ENCODE peak calls at places on chromosomes 12 and 14, in four cellular contexts. M, I, C and Q are unnamed samples. For H3K4me1, the result is how much of the 10 kb centered on the place peaks cover.

GRCh38 chr14:67575684-67576083 is 24.4 kb downstream of the PIGH start:
- DNase-seq in C (no peak), I (no peak), M (no peak), Q (no peak)

GRCh38 chr12:14871247-14871646 is 14.4 kb downstream of the MGP start:
- DNase-seq in I (no peak), M (no peak), C (no peak), Q (no peak)

GRCh38 chr12:124715121-124715990 is 147.9 kb upstream of the NCOR2 start:
- DNase-seq in M (no peak), C (peak), I (no peak), Q (no peak)

GRCh38 chr12:20369164-20370000 is 1.0 kb downstream of the PDE3A start:
- DNase-seq in C (peak), I (peak), M (peak), Q (no peak)

GRCh38 chr14:103702497-103703432 is 12.5 kb downstream of the XRCC3 start:
- DNase-seq in M (no peak), C (no peak), I (no peak), Q (no peak)

GRCh38 chr12:65123435-65124063 is 2.4 kb upstream of the WIF1 start:
- DNase-seq in C (no peak), I (no peak), M (no peak), Q (no peak)

GRCh38 chr12:113287146-113287898 is 47.6 kb downstream of the SLC8B1 start:
- DNase-seq in M (no peak), I (no peak), C (no peak), Q (no peak)

GRCh38 chr14:22976620-22977433 is 5.5 kb downstream of the AJUBA start:
- DNase-seq in M (no peak), I (no peak), C (peak), Q (no peak)

GRCh38 chr12:32217354-32218310 is 111.0 kb downstream of the BICD1 start:
- DNase-seq in M (no peak), C (peak), I (peak), Q (no peak)

GRCh38 chr14:34496679-34497513 is 34.9 kb upstream of the SPTSSA start:
- DNase-seq in M (peak), I (peak), C (peak), Q (no peak)

GRCh38 chr12:78403136-78403535 is 461.4 kb upstream of the SYT1 start:
- DNase-seq in C (no peak), M (no peak), I (no peak), Q (no peak)

GRCh38 chr12:12172106-12172511 is 94.7 kb downstream of the LRP6 start:
- DNase-seq in M (no peak), C (no peak), I (no peak), Q (no peak)

GRCh38 chr14:34052658-34053014 is 101.8 kb upstream of the EGLN3 start:
- DNase-seq in C (no peak), M (no peak), I (no peak), Q (no peak)

GRCh38 chr14:72792051-72792788 is 101.7 kb downstream of the DPF3 start:
- DNase-seq in M (peak), I (no peak), C (no peak), Q (no peak)

GRCh38 chr14:68254669-68255527 is 435.3 kb downstream of the RAD51B start:
- DNase-seq in I (no peak), C (no peak), M (no peak), Q (no peak)

GRCh38 chr12:52010152-52010622 is 3.4 kb downstream of the TAMALIN start:
- DNase-seq in I (peak), M (peak), C (peak), Q (no peak)

GRCh38 chr12:52009081-52009751 is 2.5 kb downstream of the TAMALIN start:
- DNase-seq in C (no peak), I (no peak), M (no peak), Q (no peak)

GRCh38 chr12:52011602-52012214 is 5.0 kb downstream of the TAMALIN start:
- DNase-seq in I (no peak), C (no peak), M (no peak), Q (no peak)

GRCh38 chr12:52013626-52014310 is 7.0 kb downstream of the TAMALIN start:
- DNase-seq in I (no peak), C (no peak), M (no peak), Q (no peak)

DNA sequence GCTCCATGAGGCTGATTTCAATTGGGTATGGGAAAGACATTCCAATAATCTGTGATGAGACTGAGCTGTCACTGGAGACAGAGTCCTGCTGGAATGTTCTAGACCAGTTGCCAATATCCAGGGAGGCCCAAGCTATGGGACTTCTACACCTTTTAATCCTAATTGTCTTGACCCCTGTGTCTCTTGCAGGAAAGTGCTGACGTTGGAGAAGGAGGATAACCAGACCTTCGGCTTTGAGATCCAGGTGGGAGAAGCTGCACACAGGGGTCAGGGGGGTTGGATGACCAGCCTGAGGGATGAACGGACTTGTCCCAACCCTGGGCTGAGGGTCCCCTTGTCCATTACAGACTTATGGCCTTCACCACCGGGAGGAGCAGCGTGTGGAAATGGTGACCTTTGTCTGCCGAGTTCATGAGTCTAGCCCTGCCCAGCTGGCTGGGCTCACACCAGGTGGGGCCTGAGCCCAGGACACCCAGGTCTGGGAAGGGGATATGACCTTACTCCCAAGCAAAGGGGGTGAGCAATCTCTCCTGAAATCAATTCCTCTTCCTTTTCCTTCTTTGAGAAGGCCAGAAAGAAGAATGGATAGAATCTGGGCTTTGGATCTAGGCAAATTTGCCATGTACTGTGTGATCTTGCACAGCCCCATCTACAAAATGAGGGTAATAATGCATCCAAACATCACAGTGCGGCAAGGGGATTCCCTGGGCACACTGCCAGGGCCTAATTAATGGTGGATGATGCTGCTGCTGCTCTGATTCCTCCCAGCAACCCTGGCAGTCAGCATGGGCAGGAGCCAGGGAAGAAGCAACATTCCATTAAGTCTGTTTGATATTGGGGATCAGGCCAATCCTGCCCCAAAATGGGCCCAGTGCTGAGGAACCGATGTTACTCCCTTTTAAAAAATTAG is 4.2 kb downstream of the TAMALIN start:
- DNase-seq in M (no peak), I (no peak), C (no peak), Q (no peak)
- H3K4me3 ChIP-seq in M (no peak), I (peak), C (no peak), Q (no peak)

GRCh38 chr12:5520037-5520436 is 88.1 kb downstream of the NTF3 start:
- DNase-seq in M (no peak), I (no peak), C (no peak), Q (no peak)
- H3K4me1 ChIP-seq in M (under half), I (under half), C (under half), Q (under half)

GRCh38 chr14:61269321-61270083 is 11.6 kb downstream of the TMEM30B start:
- DNase-seq in I (peak), C (peak), M (peak), Q (peak)
- H3K4me3 ChIP-seq in I (peak), C (peak), M (peak), Q (peak)

DNA sequence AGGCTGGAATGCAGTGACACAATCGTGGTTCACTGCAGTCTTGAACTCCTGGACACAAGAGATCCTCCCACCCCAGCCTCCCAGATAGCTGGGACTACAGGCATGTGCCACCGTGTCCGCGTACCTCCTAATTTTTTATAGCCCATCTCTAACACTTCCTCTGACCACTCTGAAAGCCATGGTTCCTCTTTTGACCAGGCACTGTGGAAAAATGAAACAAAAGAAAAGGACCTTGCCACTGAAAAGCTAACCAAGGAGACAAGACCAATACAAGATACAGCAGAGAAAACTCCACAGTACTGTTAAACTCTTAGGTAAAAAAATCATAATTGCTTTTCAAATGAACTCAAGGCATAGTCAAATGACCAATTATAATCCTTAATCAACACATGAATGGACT is 233.3 kb downstream of the NEDD1 start:
- DNase-seq in M (no peak), I (no peak), C (no peak), Q (no peak)
- H3K4me1 ChIP-seq in M (under half), I (under half), C (under half), Q (under half)

DNA sequence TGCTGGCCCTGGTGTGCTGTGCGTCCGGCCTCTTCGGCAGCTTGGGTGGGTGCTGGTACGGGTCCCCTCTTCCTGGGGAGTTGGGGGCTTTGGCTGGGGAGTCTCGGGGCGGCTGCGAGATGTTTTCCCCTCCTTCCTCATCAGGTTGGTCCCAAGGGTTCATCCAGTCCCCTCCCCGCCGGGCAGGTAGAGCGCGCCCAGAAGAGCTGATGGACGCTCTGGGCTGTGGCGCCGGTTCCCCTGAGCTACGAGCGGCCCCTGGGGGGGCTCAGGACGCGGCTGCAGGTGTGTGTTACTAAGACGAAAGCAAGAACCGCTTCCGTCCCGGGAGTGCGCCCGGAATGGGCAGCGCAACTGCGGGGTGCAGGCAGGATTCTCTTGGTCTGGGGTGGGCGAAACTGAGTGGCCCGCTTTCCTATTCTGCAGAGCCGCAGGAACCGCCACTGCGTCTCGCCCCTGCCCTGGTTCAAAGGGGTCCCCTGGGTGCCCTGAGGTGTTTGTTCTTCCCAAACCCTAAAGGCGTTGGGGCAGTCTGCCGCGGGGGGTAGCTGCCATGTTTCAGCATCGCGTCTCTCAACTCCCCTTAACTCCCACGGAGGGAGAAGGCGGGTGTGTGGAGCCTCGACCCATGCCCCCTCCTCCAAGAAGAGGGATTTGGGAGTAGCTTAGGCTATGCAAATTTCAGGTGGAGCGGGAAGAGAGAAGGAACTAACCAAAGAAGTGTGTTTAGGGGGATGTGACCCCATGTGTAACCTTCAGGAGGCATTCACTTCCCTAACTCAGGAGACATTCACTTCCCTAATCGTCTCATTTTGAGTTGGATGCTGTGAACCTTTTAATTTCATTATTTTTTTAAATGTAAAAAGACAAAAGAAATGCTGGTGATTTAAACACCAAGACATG is 1.2 kb downstream of the SLC24A4 start:
- DNase-seq in C (no peak), I (no peak), M (no peak), Q (no peak)
- H3K4me3 ChIP-seq in C (no peak), I (peak), M (peak), Q (no peak)

GRCh38 chr12:104470521-104470920 is 13.8 kb downstream of the CHST11 start:
- DNase-seq in I (no peak), M (no peak), C (no peak), Q (no peak)
- H3K4me1 ChIP-seq in I (under half), M (under half), C (under half), Q (half or more)

GRCh38 chr12:133107121-133107520 is 23.0 kb downstream of the ZNF891 start:
- DNase-seq in M (no peak), C (no peak), I (no peak), Q (no peak)

GRCh38 chr12:133108150-133108549 is 21.9 kb downstream of the ZNF891 start:
- DNase-seq in M (no peak), C (no peak), I (no peak), Q (no peak)

GRCh38 chr12:133106253-133106652 is 23.8 kb downstream of the ZNF891 start:
- DNase-seq in M (no peak), I (no peak), C (no peak), Q (no peak)

GRCh38 chr12:133105620-133106019 is 24.5 kb downstream of the ZNF891 start:
- DNase-seq in M (no peak), C (no peak), I (no peak), Q (no peak)
- H3K4me3 ChIP-seq in M (peak), C (no peak), I (no peak), Q (no peak)

GRCh38 chr12:6354539-6355393 is 12.9 kb upstream of the TNFRSF1A start:
- DNase-seq in C (no peak), M (no peak), I (no peak), Q (no peak)
- H3K4me1 ChIP-seq in C (under half), M (under half), I (under half), Q (under half)